ENCODE peak calls at places on chromosomes 12 and 14, in four cellular contexts. Z, K, F and W are unnamed samples.

GRCh38 chr12:2179953-2180736 is 127.4 kb downstream of the CACNA1C start:
- DNase-seq in F (peak), K (peak), Z (peak), W (peak)

GRCh38 chr12:73065913-73066312 is 793.7 kb downstream of the TRHDE start:
- DNase-seq in K (no peak), Z (no peak), F (no peak), W (no peak)

GRCh38 chr12:119384340-119384739 is 49.8 kb downstream of the CCDC60 start:
- DNase-seq in K (no peak), Z (no peak), F (no peak), W (no peak)

GRCh38 chr12:2306686-2307249 is 254.0 kb downstream of the CACNA1C start:
- DNase-seq in F (no peak), K (no peak), Z (no peak), W (no peak)

GRCh38 chr12:77796775-77797174 is 33.9 kb upstream of the NAV3 start:
- DNase-seq in F (no peak), K (no peak), Z (no peak), W (no peak)

GRCh38 chr14:75242546-75243273 is 35.9 kb upstream of the FOS start:
- DNase-seq in F (no peak), K (peak), Z (peak), W (no peak)

GRCh38 chr14:22026527-22026926 is 352.9 kb upstream of the OR4E1 start:
- DNase-seq in Z (no peak), F (no peak), K (no peak), W (no peak)

GRCh38 chr14:66074546-66074945 is 411.6 kb upstream of the CCDC196 start:
- DNase-seq in K (no peak), Z (no peak), F (no peak), W (no peak)

GRCh38 chr14:101721951-101722661 is 39.4 kb upstream of the PPP2R5C start:
- DNase-seq in Z (no peak), K (no peak), F (no peak), W (no peak)

GRCh38 chr14:80428171-80428570 is 216.9 kb upstream of the DIO2 start:
- DNase-seq in Z (no peak), F (no peak), K (no peak), W (no peak)

GRCh38 chr14:61188196-61188595 is 92.9 kb downstream of the TMEM30B start:
- DNase-seq in F (peak), K (peak), Z (peak), W (peak)

GRCh38 chr12:1171657-1172056 is 180.6 kb downstream of the ERC1 start:
- DNase-seq in K (no peak), F (no peak), Z (no peak), W (no peak)

GRCh38 chr14:101233016-101233355 is 328.3 kb upstream of the DIO3 start:
- DNase-seq in Z (no peak), K (no peak), F (no peak), W (peak)

GRCh38 chr12:104814944-104815343 is 143.1 kb downstream of the SLC41A2 start:
- DNase-seq in Z (no peak), K (no peak), F (no peak), W (no peak)

GRCh38 chr12:105820407-105821140 is 318.2 kb downstream of the NUAK1 start:
- DNase-seq in Z (peak), K (peak), F (peak), W (peak)

GRCh38 chr12:108568653-108569154 is 6.3 kb downstream of the ISCU start:
- DNase-seq in Z (no peak), K (no peak), F (no peak), W (no peak)

GRCh38 chr14:30058401-30058800 is 130.8 kb upstream of the PRKD1 start:
- DNase-seq in F (no peak), K (no peak), Z (no peak), W (no peak)

GRCh38 chr14:70186826-70187483 is 1.8 kb downstream of the SLC8A3 start:
- DNase-seq in F (no peak), K (no peak), Z (no peak), W (no peak)

GRCh38 chr12:65269603-65270002 is 8.9 kb upstream of the MSRB3 start:
- DNase-seq in F (no peak), Z (no peak), K (no peak), W (no peak)

GRCh38 chr12:108560321-108560721 is 652 bp downstream of the SART3 start:
- DNase-seq in K (no peak), Z (no peak), F (no peak), W (no peak)

GRCh38 chr12:54153586-54153985 is 35.2 kb downstream of the SMUG1 start:
- DNase-seq in K (no peak), Z (no peak), F (no peak), W (no peak)

GRCh38 chr12:47391566-47391965 is 311.8 kb upstream of the AMIGO2 start:
- DNase-seq in Z (no peak), F (no peak), K (no peak), W (no peak)

GRCh38 chr12:43349863-43350262 is 202.1 kb downstream of the ADAMTS20 start:
- DNase-seq in K (no peak), F (no peak), Z (no peak), W (no peak)
- TF ChIP-seq CTCF in K (no peak), F (no peak), Z (no peak), W (no peak)

DNA sequence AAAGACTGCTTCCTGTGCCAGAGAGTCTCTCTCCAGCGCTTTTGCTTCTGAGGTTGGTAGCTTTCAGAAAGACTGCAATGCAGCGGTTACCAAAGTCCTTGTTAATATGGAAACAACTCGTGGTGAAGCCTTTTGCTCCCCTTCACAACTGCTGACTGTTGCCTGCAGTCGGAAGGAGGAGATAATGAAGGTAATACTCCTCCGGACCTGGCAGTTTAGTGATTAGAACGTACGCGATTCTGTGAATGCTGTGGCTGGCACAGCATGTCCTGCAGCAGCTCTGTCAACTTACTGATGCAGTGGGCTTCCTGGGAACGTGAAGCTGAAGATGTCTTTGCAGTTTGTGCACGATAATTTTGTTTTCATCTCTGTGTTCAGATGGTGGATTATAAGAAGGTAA is 51.0 kb downstream of the TRAF3 start:
- DNase-seq in Z (no peak), F (no peak), K (no peak), W (no peak)
- H3K4me3 ChIP-seq in Z (no peak), F (no peak), K (no peak), W (no peak)

GRCh38 chr12:49624919-49625577 is 1.7 kb downstream of the PRPF40B start:
- DNase-seq in F (no peak), Z (no peak), K (no peak), W (no peak)
- TF ChIP-seq CTCF in F (no peak), Z (no peak), K (no peak), W (no peak)

GRCh38 chr12:28443337-28443736 is 253.1 kb downstream of the CCDC91 start:
- DNase-seq in K (no peak), Z (no peak), F (no peak), W (no peak)
- H3K4me3 ChIP-seq in K (no peak), Z (no peak), F (no peak), W (no peak)

GRCh38 chr12:124862768-124863408 is 776 bp downstream of the SCARB1 start:
- DNase-seq in F (no peak), Z (no peak), K (no peak), W (no peak)

GRCh38 chr12:124865728-124866127 is 2.1 kb upstream of the SCARB1 start:
- DNase-seq in Z (no peak), F (no peak), K (no peak), W (no peak)

GRCh38 chr12:124861898-124862676 is 1.6 kb downstream of the SCARB1 start:
- DNase-seq in K (no peak), F (no peak), Z (no peak), W (no peak)

GRCh38 chr12:124864326-124864752 is 675 bp upstream of the SCARB1 start:
- DNase-seq in K (no peak), F (no peak), Z (no peak), W (no peak)

DNA sequence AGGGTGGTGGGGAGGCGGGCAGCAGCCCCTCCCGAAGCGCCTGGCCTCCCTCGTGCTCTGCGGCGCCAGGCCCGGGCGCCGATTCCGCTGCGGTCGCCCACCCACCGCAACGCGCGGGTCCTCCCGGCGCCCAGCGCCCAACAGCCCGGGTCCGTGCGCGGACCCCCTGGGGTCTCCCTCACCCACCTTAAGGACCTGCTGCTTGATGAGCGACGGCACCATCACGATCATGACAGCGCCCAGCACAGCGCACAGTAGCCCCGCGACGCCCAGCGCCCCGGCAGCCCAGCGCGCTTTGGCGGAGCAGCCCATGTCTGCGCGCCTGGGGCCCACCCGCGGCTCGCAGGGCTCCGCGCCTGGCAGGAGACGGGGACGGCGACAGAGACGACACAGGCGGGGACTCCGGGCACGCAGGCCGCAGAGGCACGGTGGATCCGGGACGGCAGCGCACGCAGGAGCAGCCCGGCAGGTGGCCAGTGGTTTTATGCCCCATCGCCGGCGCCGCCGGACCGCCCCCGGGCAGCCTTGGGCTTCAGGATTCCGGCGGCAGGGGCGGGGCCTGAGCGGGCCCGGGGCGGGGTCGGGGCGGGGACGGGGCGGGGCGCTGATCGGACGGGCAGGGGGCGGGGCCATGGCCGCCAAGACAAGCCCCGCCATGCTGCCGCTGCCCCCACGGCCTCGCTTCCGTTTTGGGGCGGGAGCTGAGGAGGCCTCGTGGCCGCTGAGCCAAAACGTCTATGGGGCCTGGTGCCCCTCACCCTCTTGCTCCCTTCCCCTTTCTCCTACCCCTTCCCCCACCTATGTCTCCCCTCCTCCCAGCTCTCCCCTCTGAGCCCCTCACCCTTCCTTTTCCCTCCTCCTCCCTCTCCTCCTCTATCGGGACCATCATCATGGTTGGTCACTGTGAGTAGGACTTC is at the start of gene SCARB1:
- DNase-seq in Z (peak), F (peak), K (peak), W (peak)
- TF ChIP-seq CTCF in Z (no peak), F (peak), K (no peak), W (no peak)

GRCh38 chr14:105477659-105478623 is 3.3 kb downstream of the CRIP2 start:
- DNase-seq in F (peak), K (peak), Z (no peak), W (no peak)

GRCh38 chr14:105475269-105475915 is 771 bp downstream of the CRIP2 start:
- DNase-seq in F (peak), Z (peak), K (peak), W (peak)

GRCh38 chr14:105474478-105475268 is at the start of gene CRIP2:
- DNase-seq in K (peak), F (no peak), Z (no peak), W (no peak)

GRCh38 chr14:105476937-105477658 is 2.5 kb downstream of the CRIP2 start:
- DNase-seq in K (peak), Z (no peak), F (no peak), W (no peak)

DNA sequence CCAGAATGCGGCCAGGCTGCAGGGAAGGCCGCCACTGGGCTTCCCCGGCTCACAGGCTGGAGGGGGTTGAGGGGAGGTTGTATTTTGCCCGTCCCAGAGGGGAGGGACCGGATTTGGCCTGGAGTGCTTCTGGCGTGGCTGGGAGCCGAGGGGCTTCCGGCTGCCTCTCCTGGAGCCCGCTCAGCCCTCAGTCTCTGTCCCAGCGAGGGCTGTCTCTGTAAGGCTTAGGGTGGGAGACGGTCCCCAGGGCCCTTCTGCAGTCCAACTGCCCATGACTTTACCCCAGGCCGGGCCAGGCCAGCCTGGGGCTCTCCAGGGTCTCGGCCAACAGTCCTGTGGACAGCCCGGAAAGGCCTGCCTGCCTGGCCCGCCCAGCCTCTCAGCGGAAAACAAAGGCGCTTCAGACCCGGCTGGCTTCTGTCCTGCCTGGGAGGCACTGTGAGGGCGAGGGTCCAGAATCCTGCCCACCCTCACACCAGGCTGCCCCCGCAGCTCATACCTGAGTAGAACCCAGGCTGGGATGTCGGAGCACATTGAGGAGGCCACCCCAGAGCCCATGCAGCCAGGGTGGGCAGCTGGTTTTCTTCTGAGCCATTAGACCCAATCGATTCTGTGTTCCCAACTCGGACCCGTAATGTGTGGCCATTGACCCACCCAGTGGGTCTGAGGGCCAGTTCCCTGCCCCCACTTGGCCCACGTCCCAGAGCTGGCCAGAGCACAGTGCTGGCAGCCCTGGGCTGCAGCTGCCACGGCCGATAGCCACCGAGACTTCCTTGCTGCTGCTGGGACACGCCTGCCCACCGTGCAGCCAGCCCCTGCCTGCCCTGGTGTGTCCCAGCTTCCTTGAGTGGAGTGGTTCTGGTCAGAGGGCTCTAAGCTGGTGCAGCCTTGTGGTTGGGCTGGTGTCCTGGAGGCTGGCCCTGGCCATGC is 1.6 kb downstream of the CRIP2 start:
- DNase-seq in K (peak), F (peak), Z (peak), W (no peak)
- H3K4me3 ChIP-seq in K (peak), F (peak), Z (peak), W (peak)

GRCh38 chr12:74910831-74911230 is 298.8 kb downstream of the KCNC2 start:
- DNase-seq in F (no peak), K (no peak), Z (no peak), W (no peak)

GRCh38 chr12:74903522-74903921 is 306.1 kb downstream of the KCNC2 start:
- DNase-seq in Z (no peak), F (no peak), K (no peak), W (no peak)

GRCh38 chr12:74900232-74900631 is 309.4 kb downstream of the KCNC2 start:
- DNase-seq in K (no peak), F (no peak), Z (no peak), W (no peak)

GRCh38 chr12:74906224-74906623 is 303.4 kb downstream of the KCNC2 start:
- DNase-seq in Z (no peak), F (no peak), K (no peak), W (no peak)
- TF ChIP-seq CTCF in Z (no peak), F (no peak), K (no peak), W (no peak)

GRCh38 chr12:51374346-51374745 is 16.9 kb downstream of the GALNT6 start:
- DNase-seq in F (no peak), K (no peak), Z (no peak), W (no peak)

GRCh38 chr12:51371295-51371953 is 19.8 kb downstream of the GALNT6 start:
- DNase-seq in Z (peak), K (no peak), F (peak), W (peak)

GRCh38 chr12:51370667-51371066 is 20.5 kb downstream of the GALNT6 start:
- DNase-seq in Z (no peak), K (no peak), F (no peak), W (no peak)

GRCh38 chr12:51373222-51373621 is 18.0 kb downstream of the GALNT6 start:
- DNase-seq in F (no peak), K (no peak), Z (no peak), W (no peak)

GRCh38 chr12:51372021-51372420 is 19.2 kb downstream of the GALNT6 start:
- DNase-seq in Z (no peak), F (no peak), K (no peak), W (no peak)
- H3K4me3 ChIP-seq in Z (no peak), F (no peak), K (no peak), W (no peak)

DNA sequence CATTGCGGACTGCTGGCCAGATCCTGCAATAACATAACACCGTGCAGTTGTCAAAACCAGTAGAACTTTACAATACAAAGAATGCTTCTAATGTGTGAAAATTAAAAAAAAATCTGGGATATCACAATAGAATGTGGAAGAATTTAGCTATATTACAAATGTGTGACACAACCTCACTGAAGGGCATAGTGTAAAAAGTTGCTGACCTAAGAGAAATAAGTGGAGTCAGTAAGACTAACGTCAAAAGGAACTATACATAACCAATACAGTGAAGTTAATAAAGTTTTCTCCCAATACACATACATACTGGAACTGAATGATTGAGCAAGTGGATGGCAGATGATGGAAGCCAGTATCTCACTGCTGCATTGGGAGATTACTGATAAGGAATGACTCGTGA is 12.4 kb downstream of the OR6C74 start:
- DNase-seq in F (no peak), K (no peak), Z (no peak), W (no peak)
- TF ChIP-seq CTCF in F (no peak), K (no peak), Z (no peak), W (no peak)